ENCODE peak calls at places on chromosome 1, in five cellular contexts. R is K562, U is H1, I is A549, F is suprapubic skin. W is an unnamed sample.

GRCh38 chr1:229855999-229856650 is 210.9 kb upstream of the GALNT2 start:
- DNase-seq in R (no peak), U (no peak), I (no peak), F (no peak), W (no peak)

GRCh38 chr1:34518146-34518545 is 236.7 kb upstream of the GJB5 start:
- DNase-seq in R (no peak), U (no peak), I (no peak), F (no peak), W (peak)

GRCh38 chr1:214445846-214446614 is 105.4 kb downstream of the PTPN14 start:
- DNase-seq in R (no peak), U (no peak), I (no peak), F (no peak), W (no peak)

GRCh38 chr1:38221006-38221649 is 174.5 kb upstream of the POU3F1 start:
- DNase-seq in R (no peak), U (no peak), I (no peak), F (no peak), W (no peak)

GRCh38 chr1:79043506-79043905 is 37.0 kb upstream of the ADGRL4 start:
- DNase-seq in R (no peak), U (no peak), I (no peak), F (no peak), W (no peak)

GRCh38 chr1:51752073-51752948 is 126.2 kb downstream of the NRDC start:
- DNase-seq in R (peak), U (no peak), I (no peak), F (no peak), W (no peak)

GRCh38 chr1:150973826-150974579 is 632 bp downstream of the CERS2 start:
- DNase-seq in R (no peak), U (peak), I (no peak), F (no peak), W (no peak)

GRCh38 chr1:165006843-165007242 is 349.7 kb downstream of the LMX1A start:
- DNase-seq in R (no peak), U (no peak), I (no peak), F (no peak), W (no peak)

GRCh38 chr1:184806296-184806721 is 51.7 kb upstream of the EDEM3 start:
- DNase-seq in R (no peak), U (no peak), I (no peak), F (no peak), W (no peak)

GRCh38 chr1:232012773-232013386 is 386.3 kb downstream of the DISC1 start:
- DNase-seq in R (no peak), U (no peak), I (no peak), F (no peak), W (no peak)

DNA sequence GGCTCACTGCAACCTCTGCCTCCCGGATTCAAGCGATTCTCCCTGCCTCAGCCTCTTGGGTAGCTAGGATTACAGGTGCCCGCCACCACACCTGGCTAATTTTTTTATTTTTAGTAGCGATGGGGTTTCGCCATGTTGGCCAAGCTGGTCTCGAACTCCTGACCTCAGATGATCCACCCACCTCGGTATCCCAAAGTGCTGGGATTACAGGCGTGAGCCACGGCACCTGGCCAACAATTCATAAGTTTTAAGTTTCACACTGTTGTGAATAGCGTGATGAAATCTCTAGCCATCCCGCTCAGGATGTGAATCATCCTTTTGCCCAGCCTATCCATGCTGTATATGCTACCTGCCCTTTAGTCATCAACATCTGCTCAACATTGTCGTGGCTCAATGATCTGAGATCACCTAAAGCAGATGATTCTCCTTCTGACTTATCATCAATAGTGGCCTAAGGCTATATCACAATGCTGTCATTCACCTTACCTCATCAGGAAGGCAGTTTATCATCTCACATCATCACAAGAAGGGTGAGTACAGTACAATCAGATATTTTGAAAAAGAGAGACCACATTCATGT is 2.6 kb downstream of the PFDN2 start:
- DNase-seq in R (no peak), U (no peak), I (peak), F (no peak), W (no peak)
- TF ChIP-seq EP300 in R (peak), U (no peak), I (peak), F (no peak), W (no peak)

DNA sequence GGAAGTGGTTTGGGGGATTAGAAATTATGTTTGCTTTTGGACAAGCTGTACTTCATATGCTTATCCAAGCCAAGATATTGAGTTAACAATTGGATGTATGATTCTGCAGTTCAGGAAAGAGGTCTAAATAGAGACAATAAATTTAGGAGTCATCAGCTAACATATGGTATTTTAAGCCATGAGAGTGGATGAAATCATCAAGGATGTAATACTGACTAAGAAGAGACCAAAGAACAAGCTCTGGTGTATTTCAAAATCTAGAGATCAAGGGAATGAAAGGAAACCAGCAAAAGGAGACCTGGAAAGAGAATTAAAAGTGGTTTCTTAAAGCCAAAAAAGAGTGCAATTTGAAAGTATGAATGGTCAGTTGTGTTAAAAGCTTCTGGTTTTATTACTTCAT is 183.6 kb upstream of the BEND5 start:
- DNase-seq in R (no peak), U (no peak), I (no peak), F (no peak), W (no peak)
- TF ChIP-seq EP300 in R (no peak), U (no peak), I (no peak), F (no peak), W (no peak)

GRCh38 chr1:23959461-23960290 is at the start of gene PNRC2:
- DNase-seq in R (peak), U (peak), I (peak), F (peak), W (peak)
- TF ChIP-seq EP300 in R (no peak), U (no peak), I (no peak), F (no peak), W (no peak)

GRCh38 chr1:11012260-11013159 is at the start of gene TARDBP:
- DNase-seq in R (peak), U (peak), I (peak), F (peak), W (peak)
- TF ChIP-seq EP300 in R (peak), U (no peak), I (no peak), F (no peak), W (no peak)

GRCh38 chr1:226123212-226123560 is 60.7 kb downstream of the H3-3A start:
- DNase-seq in R (no peak), U (no peak), I (no peak), F (no peak), W (no peak)

GRCh38 chr1:226123591-226124471 is 61.3 kb downstream of the H3-3A start:
- DNase-seq in R (no peak), U (no peak), I (no peak), F (peak), W (no peak)

GRCh38 chr1:226121049-226121586 is 58.6 kb downstream of the H3-3A start:
- DNase-seq in R (no peak), U (no peak), I (no peak), F (no peak), W (no peak)

GRCh38 chr1:226120398-226120797 is 57.9 kb downstream of the H3-3A start:
- DNase-seq in R (no peak), U (no peak), I (no peak), F (no peak), W (no peak)

DNA sequence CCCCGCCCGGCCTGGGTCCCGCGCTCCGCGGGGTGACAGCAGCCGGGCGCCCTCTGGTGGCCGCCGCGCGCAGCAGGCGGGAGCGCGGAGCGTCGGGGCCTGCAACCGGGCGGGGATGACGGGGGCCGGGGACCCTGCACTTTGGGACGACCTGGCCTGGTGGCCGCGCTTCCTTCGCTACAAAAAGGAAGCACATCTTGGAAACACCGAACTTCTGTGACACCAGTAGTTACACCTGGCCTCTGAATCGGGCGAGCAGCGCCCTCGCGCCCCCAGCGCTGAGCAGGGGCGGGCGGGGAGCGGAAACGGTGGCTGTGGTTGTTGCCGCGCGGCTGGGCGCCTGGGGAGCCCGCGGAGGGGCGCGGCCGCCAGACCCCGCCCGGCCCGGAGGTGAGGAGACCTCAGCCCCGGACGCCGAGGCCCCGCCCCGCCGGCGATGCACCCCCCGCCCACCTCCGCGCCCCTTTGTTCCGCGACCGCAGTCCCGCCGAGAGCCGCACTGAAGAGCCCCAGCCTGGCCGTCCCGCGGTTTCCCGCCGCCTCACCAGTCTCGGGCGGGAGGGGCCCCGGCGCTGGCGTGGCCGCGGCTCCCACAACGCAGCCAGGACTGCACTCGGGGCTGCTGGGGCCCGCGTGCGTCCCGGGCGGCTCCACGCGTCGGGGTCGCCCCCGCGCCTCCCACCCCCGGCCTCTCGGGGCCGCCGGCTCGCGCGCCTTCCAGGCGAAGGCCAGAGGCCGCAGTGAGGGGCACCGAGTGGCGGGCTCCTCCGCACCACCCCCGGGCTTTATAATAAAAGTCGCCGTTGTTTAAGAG is 59.3 kb downstream of the H3-3A start:
- DNase-seq in R (peak), U (peak), I (peak), F (no peak), W (no peak)
- TF ChIP-seq EP300 in R (no peak), U (no peak), I (no peak), F (no peak), W (no peak)

GRCh38 chr1:248825909-248826760 is at the start of gene SH3BP5L:
- DNase-seq in R (peak), U (peak), I (peak), F (peak), W (peak)
- TF ChIP-seq EP300 in R (peak), U (no peak), I (no peak), F (peak), W (peak)

W was measured in esophagus muscularis mucosa.